ENCODE peak calls at places on chromosomes 12 and 14, in six cellular contexts. C is pancreas, V is neural progenitor cell, Y is heart left ventricle, M is keratinocyte, B is tibial artery. E is an unnamed sample. For H3K4me1 and H3K36me3, the result is how much of the 10 kb centered on the place peaks cover.

GRCh38 chr14:83208346-83208745 is 1674.7 kb upstream of the SEL1L start:
- DNase-seq in C (no peak), M (no peak), Y (no peak), B (no peak), V (no peak), E (no peak)

GRCh38 chr12:49730050-49730449 is 11.3 kb upstream of the TMBIM6 start:
- DNase-seq in C (no peak), V (no peak), M (no peak), B (no peak), Y (no peak), E (no peak)

GRCh38 chr14:91870001-91870400 is 2.7 kb upstream of the TC2N start:
- DNase-seq in V (no peak), C (no peak), Y (no peak), M (no peak), B (no peak), E (no peak)

GRCh38 chr12:49705479-49706267 is 1.5 kb downstream of the FMNL3 start:
- DNase-seq in C (no peak), M (no peak), V (no peak), Y (peak), B (peak), E (peak)

GRCh38 chr14:90235179-90235976 is 21.0 kb upstream of the PSMC1 start:
- DNase-seq in Y (peak), B (peak), V (peak), C (peak), M (peak), E (peak)

GRCh38 chr12:111034911-111035577 is 114.7 kb upstream of the MYL2 start:
- DNase-seq in C (no peak), B (peak), Y (no peak), V (peak), M (no peak), E (no peak)

GRCh38 chr14:106044949-106045596 is 518.7 kb downstream of the TMEM121 start:
- DNase-seq in M (no peak), B (no peak), Y (peak), V (no peak), C (no peak), E (no peak)

GRCh38 chr14:53946404-53947400 is 9.9 kb downstream of the BMP4 start:
- DNase-seq in Y (no peak), V (peak), B (no peak), C (peak), M (no peak), E (no peak)

GRCh38 chr12:103962493-103962892 is 3.2 kb upstream of the TDG start:
- DNase-seq in B (no peak), V (no peak), C (no peak), Y (no peak), M (no peak), E (no peak)

GRCh38 chr14:103102689-103103260 is 8.2 kb downstream of the EXOC3L4 start:
- DNase-seq in M (no peak), C (peak), Y (no peak), V (no peak), B (no peak), E (no peak)
- H3K4me1 ChIP-seq in M (under half), C (under half), Y (under half), V (under half), B (under half), E (under half)

DNA sequence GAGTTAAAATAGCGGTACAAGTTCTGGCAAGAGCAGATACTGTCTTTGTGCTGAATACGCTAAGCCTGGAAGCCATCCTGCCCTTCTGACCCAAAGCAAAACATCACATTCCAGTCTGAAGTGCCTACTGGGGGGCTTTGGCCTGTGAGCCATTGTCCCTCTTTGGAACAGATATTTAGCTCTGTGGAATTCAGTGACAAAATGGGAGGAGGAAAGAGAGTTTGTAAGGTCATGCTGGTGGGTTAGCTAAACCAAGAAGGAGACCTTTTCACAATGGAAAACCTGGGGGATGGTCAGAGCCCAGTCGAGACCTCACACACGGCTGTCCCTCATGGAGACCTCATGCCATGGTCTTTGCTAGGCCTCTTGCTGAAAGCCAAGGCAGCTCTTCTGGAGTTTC is 18.5 kb downstream of the EMP1 start:
- DNase-seq in C (no peak), V (peak), Y (no peak), M (no peak), B (no peak), E (no peak)
- H3K36me3 ChIP-seq in C (under half), V (under half), Y (half or more), M (under half), B (half or more), E (half or more)

GRCh38 chr14:77589099-77589498 is 27.3 kb downstream of the SPTLC2 start:
- DNase-seq in Y (no peak), B (no peak), M (no peak), V (no peak), C (no peak), E (no peak)
- H3K27ac ChIP-seq in Y (no peak), B (no peak), M (no peak), V (no peak), C (no peak), E (peak)

DNA sequence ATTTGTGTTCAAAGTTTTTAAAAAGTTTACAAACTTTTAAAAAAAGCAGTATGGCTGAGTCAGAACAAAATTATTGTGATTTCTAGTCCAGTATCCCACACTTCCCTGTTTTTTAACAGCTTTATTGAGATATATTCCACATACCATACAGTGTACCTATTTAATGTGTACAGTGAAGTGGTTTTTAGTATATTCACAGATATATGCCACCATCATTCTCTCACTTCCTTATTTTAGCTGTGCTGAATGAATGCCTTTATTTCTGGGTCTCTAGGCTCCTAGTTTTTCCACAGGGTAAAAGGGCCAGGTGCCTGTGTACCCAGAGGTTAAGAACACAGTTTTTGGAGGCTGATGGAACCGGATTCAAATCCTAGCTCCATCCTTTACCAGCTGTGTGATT is 58.9 kb upstream of the SRSF5 start:
- DNase-seq in M (no peak), B (no peak), V (no peak), C (no peak), Y (no peak), E (no peak)
- H3K4me1 ChIP-seq in M (under half), B (under half), V (under half), C (under half), Y (half or more), E (half or more)

GRCh38 chr12:68477256-68477655 is 133.4 kb upstream of the RAP1B start:
- DNase-seq in V (no peak), B (no peak), Y (no peak), M (no peak), C (no peak), E (no peak)

GRCh38 chr12:68478516-68479260 is 132.0 kb upstream of the RAP1B start:
- DNase-seq in Y (no peak), C (no peak), B (no peak), V (no peak), M (no peak), E (no peak)

GRCh38 chr12:68477906-68478305 is 132.8 kb upstream of the RAP1B start:
- DNase-seq in Y (no peak), M (no peak), B (peak), V (no peak), C (no peak), E (no peak)

GRCh38 chr12:68474467-68475204 is 136.1 kb upstream of the RAP1B start:
- DNase-seq in C (no peak), Y (no peak), M (no peak), V (no peak), B (no peak), E (no peak)

GRCh38 chr12:68476786-68477185 is 133.9 kb upstream of the RAP1B start:
- DNase-seq in C (no peak), V (no peak), M (no peak), Y (no peak), B (no peak), E (no peak)
- H3K36me3 ChIP-seq in C (under half), V (under half), M (under half), Y (under half), B (under half), E (under half)

DNA sequence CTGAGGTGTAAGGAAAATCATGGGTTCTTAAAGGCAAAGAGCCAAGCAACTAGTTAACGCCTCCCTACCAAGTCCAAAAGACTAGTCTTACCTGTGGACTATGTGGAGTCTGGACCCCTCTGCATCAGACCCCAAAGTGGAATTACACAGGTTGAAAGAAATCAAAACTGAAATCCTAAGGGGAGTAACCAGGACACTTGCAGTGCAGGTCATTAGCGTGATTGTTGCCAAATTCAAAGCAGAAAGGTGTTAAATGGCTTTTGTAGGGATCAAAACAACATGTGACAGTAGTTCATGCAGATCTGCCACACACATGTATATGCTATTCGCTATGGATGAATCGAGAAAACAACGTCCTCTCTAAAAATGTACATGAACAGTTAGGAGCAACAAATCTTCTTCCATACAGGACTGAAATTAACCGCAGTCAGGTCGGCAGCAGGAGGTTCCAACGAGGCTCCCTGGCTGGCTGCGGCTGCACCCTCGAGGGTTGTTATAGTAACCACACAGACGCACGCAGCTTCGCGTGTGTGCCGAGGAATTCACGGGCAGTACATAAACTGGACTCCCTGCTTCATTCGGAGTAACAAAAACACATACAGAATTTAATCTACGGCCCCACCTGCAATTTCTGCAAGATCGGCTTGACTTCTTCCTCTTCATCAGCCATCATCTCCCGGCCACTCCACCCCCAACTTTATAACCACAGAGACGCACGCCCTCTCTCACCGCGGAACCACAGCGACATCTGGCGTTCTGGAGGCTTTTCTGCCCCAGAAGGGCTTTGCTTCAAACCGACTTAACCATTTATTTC is at the start of gene TTC5:
- DNase-seq in Y (peak), M (no peak), V (peak), C (peak), B (peak), E (peak)
- H3K27ac ChIP-seq in Y (peak), M (peak), V (no peak), C (peak), B (peak), E (peak)

GRCh38 chr14:55592426-55592825 is 12.4 kb downstream of the KTN1 start:
- DNase-seq in C (no peak), B (no peak), Y (no peak), M (no peak), V (no peak), E (no peak)
- H3K4me1 ChIP-seq in C (under half), B (under half), Y (under half), M (under half), V (under half), E (half or more)

DNA sequence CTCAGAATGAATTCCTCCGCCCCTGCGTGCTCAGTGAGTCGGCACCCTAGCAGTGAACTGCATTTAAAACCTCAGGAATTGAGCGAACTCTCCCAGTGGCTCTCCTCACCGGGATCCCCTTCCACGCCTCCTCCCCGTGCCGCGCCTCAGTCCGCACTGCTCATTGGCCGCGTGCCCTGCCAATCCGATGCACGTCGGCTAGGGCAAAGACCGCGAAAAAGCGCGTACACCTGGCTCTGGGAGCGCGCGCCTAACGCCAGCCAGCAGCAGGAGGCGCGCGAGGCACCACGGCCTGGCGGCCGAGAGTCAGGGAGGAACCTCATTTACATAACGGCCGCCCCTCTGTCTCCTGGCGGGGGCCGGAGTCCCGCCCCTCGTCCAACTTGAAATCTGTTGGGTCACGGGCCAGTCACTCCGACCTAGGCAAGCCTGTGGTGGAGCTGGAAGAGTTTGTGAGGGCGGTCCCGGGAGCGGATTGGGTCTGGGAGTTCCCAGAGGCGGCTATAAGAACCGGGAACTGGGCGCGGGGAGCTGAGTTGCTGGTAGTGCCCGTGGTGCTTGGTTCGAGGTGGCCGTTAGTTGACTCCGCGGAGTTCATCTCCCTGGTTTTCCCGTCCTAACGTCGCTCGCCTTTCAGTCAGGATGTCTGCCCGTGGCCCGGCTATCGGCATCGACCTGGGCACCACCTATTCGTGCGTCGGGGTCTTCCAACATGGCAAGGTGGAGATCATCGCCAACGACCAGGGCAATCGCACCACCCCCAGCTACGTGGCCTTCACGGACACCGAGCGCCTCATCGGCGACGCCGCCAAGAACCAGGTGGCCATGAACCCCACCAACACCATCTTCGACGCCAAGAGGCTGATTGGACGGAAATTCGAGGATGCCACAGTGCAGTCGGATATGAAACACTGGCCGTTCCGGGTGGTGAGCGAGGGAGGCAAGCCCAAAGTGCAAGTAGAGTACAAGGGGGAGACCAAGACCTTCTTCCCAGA is at the start of gene HSPA2:
- DNase-seq in B (peak), M (peak), Y (peak), V (peak), C (peak), E (peak)
- H3K36me3 ChIP-seq in B (under half), M (under half), Y (under half), V (under half), C (under half), E (under half)